ENCODE peak calls at places on chromosomes 5 and 9, in six cellular contexts. One of them, this sample, is unnamed.

GRCh38 chr5:134228624-134229023 is 2.8 kb upstream of the PPP2CA start:
- DNase-seq in neural progenitor cell: no peak
- DNase-seq in fibroblast of lung: no peak
- DNase-seq in lower lobe of right lung: no peak
- DNase-seq in progenitor cell of endocrine pancreas: no peak
- DNase-seq in AG04449: no peak
- DNase-seq in this sample: no peak

GRCh38 chr5:19270153-19270552 is 717.8 kb downstream of the CDH18 start:
- DNase-seq in neural progenitor cell: peak; percentile 27
- DNase-seq in fibroblast of lung: no peak
- DNase-seq in lower lobe of right lung: no peak
- DNase-seq in progenitor cell of endocrine pancreas: no peak
- DNase-seq in AG04449: no peak
- DNase-seq in this sample: peak; percentile 20

GRCh38 chr5:69024241-69024651 is 69.6 kb upstream of the SLC30A5 start:
- DNase-seq in neural progenitor cell: peak; percentile 67
- DNase-seq in fibroblast of lung: peak; percentile 19
- DNase-seq in lower lobe of right lung: no peak
- DNase-seq in progenitor cell of endocrine pancreas: no peak
- DNase-seq in AG04449: no peak
- DNase-seq in this sample: no peak

GRCh38 chr9:132703336-132703735 is 33.1 kb downstream of the GTF3C4 start:
- DNase-seq in neural progenitor cell: no peak
- DNase-seq in fibroblast of lung: peak; percentile 10
- DNase-seq in lower lobe of right lung: no peak
- DNase-seq in progenitor cell of endocrine pancreas: no peak
- DNase-seq in AG04449: no peak
- DNase-seq in this sample: no peak

GRCh38 chr9:129497837-129498450 is 123.0 kb downstream of the C9orf50 start:
- DNase-seq in neural progenitor cell: no peak
- DNase-seq in fibroblast of lung: no peak
- DNase-seq in lower lobe of right lung: no peak
- DNase-seq in progenitor cell of endocrine pancreas: no peak
- DNase-seq in AG04449: no peak
- DNase-seq in this sample: no peak

GRCh38 chr5:139342423-139342723 is 719 bp downstream of the PAIP2 start:
- DNase-seq in neural progenitor cell: no peak
- DNase-seq in fibroblast of lung: no peak
- DNase-seq in lower lobe of right lung: no peak
- DNase-seq in progenitor cell of endocrine pancreas: no peak
- DNase-seq in AG04449: no peak
- DNase-seq in this sample: no peak

GRCh38 chr5:76953551-76954382 is 922 bp downstream of the CRHBP start:
- DNase-seq in neural progenitor cell: peak; percentile 63
- DNase-seq in fibroblast of lung: peak; percentile 59
- DNase-seq in lower lobe of right lung: no peak
- DNase-seq in progenitor cell of endocrine pancreas: peak; percentile 30
- DNase-seq in AG04449: no peak
- DNase-seq in this sample: peak; percentile 63

GRCh38 chr5:54329731-54330709 is 19.6 kb upstream of the ARL15 start:
- DNase-seq in neural progenitor cell: no peak
- DNase-seq in fibroblast of lung: peak; percentile 99
- DNase-seq in lower lobe of right lung: no peak
- DNase-seq in progenitor cell of endocrine pancreas: no peak
- DNase-seq in AG04449: peak; percentile 93
- DNase-seq in this sample: no peak

GRCh38 chr5:82918311-82919031 is 158.7 kb downstream of the TMEM167A start:
- DNase-seq in neural progenitor cell: no peak
- DNase-seq in fibroblast of lung: no peak
- DNase-seq in lower lobe of right lung: no peak
- DNase-seq in progenitor cell of endocrine pancreas: no peak
- DNase-seq in AG04449: no peak
- DNase-seq in this sample: no peak

GRCh38 chr9:113219186-113219936 is 1.7 kb downstream of the FKBP15 start:
- DNase-seq in neural progenitor cell: no peak
- DNase-seq in fibroblast of lung: no peak
- DNase-seq in lower lobe of right lung: no peak
- DNase-seq in progenitor cell of endocrine pancreas: no peak
- DNase-seq in AG04449: no peak
- DNase-seq in this sample: no peak

GRCh38 chr5:107289030-107289714 is 381.6 kb downstream of the EFNA5 start:
- DNase-seq in neural progenitor cell: no peak
- DNase-seq in fibroblast of lung: no peak
- DNase-seq in lower lobe of right lung: no peak
- DNase-seq in progenitor cell of endocrine pancreas: no peak
- DNase-seq in AG04449: no peak
- DNase-seq in this sample: no peak

GRCh38 chr9:89505795-89506385 is 8.0 kb upstream of the SEMA4D start:
- DNase-seq in neural progenitor cell: peak; percentile 27
- DNase-seq in fibroblast of lung: peak; percentile 14
- DNase-seq in lower lobe of right lung: no peak
- DNase-seq in progenitor cell of endocrine pancreas: no peak
- DNase-seq in AG04449: no peak
- DNase-seq in this sample: no peak

GRCh38 chr9:125963932-125964331 is 216.8 kb downstream of the PBX3 start:
- DNase-seq in neural progenitor cell: no peak
- DNase-seq in fibroblast of lung: no peak
- DNase-seq in lower lobe of right lung: no peak
- DNase-seq in progenitor cell of endocrine pancreas: no peak
- DNase-seq in AG04449: no peak
- DNase-seq in this sample: no peak

GRCh38 chr9:131618071-131618479 is 72.8 kb downstream of the PRRT1B start:
- DNase-seq in neural progenitor cell: no peak
- DNase-seq in fibroblast of lung: no peak
- DNase-seq in lower lobe of right lung: no peak
- DNase-seq in progenitor cell of endocrine pancreas: no peak
- DNase-seq in AG04449: no peak
- DNase-seq in this sample: no peak

GRCh38 chr9:75552941-75553340 is 337.5 kb upstream of the PCSK5 start:
- DNase-seq in neural progenitor cell: no peak
- DNase-seq in fibroblast of lung: peak; percentile 38
- DNase-seq in lower lobe of right lung: no peak
- DNase-seq in progenitor cell of endocrine pancreas: no peak
- DNase-seq in AG04449: no peak
- DNase-seq in this sample: no peak

GRCh38 chr5:90047113-90047512 is 362.4 kb downstream of the CETN3 start:
- DNase-seq in neural progenitor cell: no peak
- DNase-seq in fibroblast of lung: no peak
- DNase-seq in lower lobe of right lung: no peak
- DNase-seq in progenitor cell of endocrine pancreas: no peak
- DNase-seq in AG04449: no peak
- DNase-seq in this sample: no peak

GRCh38 chr5:30039379-30039778 is 1154.1 kb upstream of the CDH6 start:
- DNase-seq in neural progenitor cell: no peak
- DNase-seq in fibroblast of lung: no peak
- DNase-seq in lower lobe of right lung: no peak
- DNase-seq in progenitor cell of endocrine pancreas: no peak
- DNase-seq in AG04449: no peak
- DNase-seq in this sample: no peak

GRCh38 chr5:30041291-30041690 is 1152.2 kb upstream of the CDH6 start:
- DNase-seq in neural progenitor cell: no peak
- DNase-seq in fibroblast of lung: no peak
- DNase-seq in lower lobe of right lung: no peak
- DNase-seq in progenitor cell of endocrine pancreas: no peak
- DNase-seq in AG04449: no peak
- DNase-seq in this sample: no peak

GRCh38 chr5:30042677-30043076 is 1150.8 kb upstream of the CDH6 start:
- DNase-seq in neural progenitor cell: no peak
- DNase-seq in fibroblast of lung: no peak
- DNase-seq in lower lobe of right lung: no peak
- DNase-seq in progenitor cell of endocrine pancreas: no peak
- DNase-seq in AG04449: no peak
- DNase-seq in this sample: no peak

GRCh38 chr5:30041831-30042385 is 1151.6 kb upstream of the CDH6 start:
- DNase-seq in neural progenitor cell: no peak
- DNase-seq in fibroblast of lung: no peak
- DNase-seq in lower lobe of right lung: no peak
- DNase-seq in progenitor cell of endocrine pancreas: no peak
- DNase-seq in AG04449: no peak
- DNase-seq in this sample: no peak

GRCh38 chr5:30040483-30041116 is 1152.9 kb upstream of the CDH6 start:
- DNase-seq in neural progenitor cell: peak; percentile 75
- DNase-seq in fibroblast of lung: peak; percentile 42
- DNase-seq in lower lobe of right lung: no peak
- DNase-seq in progenitor cell of endocrine pancreas: peak; percentile 46
- DNase-seq in AG04449: no peak
- DNase-seq in this sample: peak; percentile 64
- TF ChIP-seq CTCF in neural progenitor cell: peak; percentile 89
- TF ChIP-seq CTCF in fibroblast of lung: peak; percentile 42
- TF ChIP-seq CTCF in lower lobe of right lung: peak; percentile 46
- TF ChIP-seq CTCF in progenitor cell of endocrine pancreas: peak; percentile 81
- TF ChIP-seq CTCF in AG04449: peak; percentile 0
- TF ChIP-seq CTCF in this sample: peak; percentile 88

DNA sequence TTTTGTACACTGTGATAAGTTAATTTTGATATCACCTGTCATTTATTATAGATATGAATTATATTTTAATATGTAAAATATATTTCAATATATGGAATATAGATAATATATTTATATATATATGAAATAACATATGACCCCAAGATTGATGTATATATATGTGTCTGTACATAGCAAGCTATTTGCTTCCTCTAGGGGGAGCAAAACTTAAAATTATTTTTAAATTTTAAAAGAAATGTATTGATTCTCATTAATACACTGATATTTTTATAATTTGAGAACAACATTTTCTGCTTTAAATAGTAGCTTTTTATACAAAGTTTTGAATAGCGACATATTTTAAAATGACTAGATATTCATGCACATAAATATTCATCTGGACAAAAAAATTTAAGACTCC is 272.0 kb downstream of the DMRTA1 start:
- DNase-seq in neural progenitor cell: no peak
- DNase-seq in fibroblast of lung: no peak
- DNase-seq in lower lobe of right lung: no peak
- DNase-seq in progenitor cell of endocrine pancreas: no peak
- DNase-seq in AG04449: no peak
- DNase-seq in this sample: no peak
- TF ChIP-seq CTCF in neural progenitor cell: peak; percentile 44
- TF ChIP-seq CTCF in fibroblast of lung: peak; percentile 18
- TF ChIP-seq CTCF in lower lobe of right lung: no peak
- TF ChIP-seq CTCF in progenitor cell of endocrine pancreas: peak; percentile 53
- TF ChIP-seq CTCF in AG04449: no peak
- TF ChIP-seq CTCF in this sample: peak; percentile 54

GRCh38 chr5:179623001-179623905 is at the start of gene HNRNPH1:
- DNase-seq in neural progenitor cell: peak; percentile 98
- DNase-seq in fibroblast of lung: peak; percentile 96
- DNase-seq in lower lobe of right lung: peak; percentile 98
- DNase-seq in progenitor cell of endocrine pancreas: peak; percentile 97
- DNase-seq in AG04449: peak; percentile 87
- DNase-seq in this sample: peak; percentile 98
- TF ChIP-seq CTCF in neural progenitor cell: no peak
- TF ChIP-seq CTCF in fibroblast of lung: peak; percentile 3
- TF ChIP-seq CTCF in lower lobe of right lung: no peak
- TF ChIP-seq CTCF in progenitor cell of endocrine pancreas: no peak
- TF ChIP-seq CTCF in AG04449: no peak
- TF ChIP-seq CTCF in this sample: peak; percentile 34

GRCh38 chr5:4866817-4867216 is 273.3 kb upstream of the ADAMTS16 start:
- DNase-seq in neural progenitor cell: no peak
- DNase-seq in fibroblast of lung: no peak
- DNase-seq in lower lobe of right lung: no peak
- DNase-seq in progenitor cell of endocrine pancreas: no peak
- DNase-seq in AG04449: no peak
- DNase-seq in this sample: no peak

GRCh38 chr5:4866131-4866659 is 273.9 kb upstream of the ADAMTS16 start:
- DNase-seq in neural progenitor cell: no peak
- DNase-seq in fibroblast of lung: no peak
- DNase-seq in lower lobe of right lung: no peak
- DNase-seq in progenitor cell of endocrine pancreas: no peak
- DNase-seq in AG04449: no peak
- DNase-seq in this sample: no peak

GRCh38 chr5:4859489-4860211 is 280.5 kb upstream of the ADAMTS16 start:
- DNase-seq in neural progenitor cell: no peak
- DNase-seq in fibroblast of lung: no peak
- DNase-seq in lower lobe of right lung: no peak
- DNase-seq in progenitor cell of endocrine pancreas: no peak
- DNase-seq in AG04449: no peak
- DNase-seq in this sample: no peak

GRCh38 chr5:4857761-4858160 is 282.4 kb upstream of the ADAMTS16 start:
- DNase-seq in neural progenitor cell: no peak
- DNase-seq in fibroblast of lung: peak; percentile 56
- DNase-seq in lower lobe of right lung: no peak
- DNase-seq in progenitor cell of endocrine pancreas: no peak
- DNase-seq in AG04449: no peak
- DNase-seq in this sample: no peak

DNA sequence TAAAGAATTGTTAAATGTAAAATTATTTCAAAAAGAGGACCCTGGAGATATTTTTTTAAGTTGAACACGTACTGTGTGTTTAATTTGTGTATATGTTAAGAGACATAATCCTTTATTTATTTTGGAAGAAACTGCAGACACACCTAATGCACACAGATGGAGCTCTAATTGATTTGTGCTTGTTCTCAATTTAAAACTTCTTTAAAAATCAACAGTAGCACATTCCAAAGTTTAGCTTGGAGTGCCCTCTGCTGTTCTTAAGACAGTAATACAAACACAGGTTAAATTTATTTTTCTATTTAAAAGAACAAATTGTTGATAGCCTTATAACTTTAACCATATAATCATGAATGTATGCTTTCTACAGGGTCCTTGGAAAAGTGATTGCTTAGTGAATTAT is 277.6 kb upstream of the ADAMTS16 start:
- DNase-seq in neural progenitor cell: peak; percentile 64
- DNase-seq in fibroblast of lung: peak; percentile 49
- DNase-seq in lower lobe of right lung: no peak
- DNase-seq in progenitor cell of endocrine pancreas: no peak
- DNase-seq in AG04449: peak; percentile 0
- DNase-seq in this sample: no peak
- TF ChIP-seq CTCF in neural progenitor cell: peak; percentile 84
- TF ChIP-seq CTCF in fibroblast of lung: peak; percentile 49
- TF ChIP-seq CTCF in lower lobe of right lung: peak; percentile 44
- TF ChIP-seq CTCF in progenitor cell of endocrine pancreas: peak; percentile 83
- TF ChIP-seq CTCF in AG04449: peak; percentile 26
- TF ChIP-seq CTCF in this sample: peak; percentile 81

DNA sequence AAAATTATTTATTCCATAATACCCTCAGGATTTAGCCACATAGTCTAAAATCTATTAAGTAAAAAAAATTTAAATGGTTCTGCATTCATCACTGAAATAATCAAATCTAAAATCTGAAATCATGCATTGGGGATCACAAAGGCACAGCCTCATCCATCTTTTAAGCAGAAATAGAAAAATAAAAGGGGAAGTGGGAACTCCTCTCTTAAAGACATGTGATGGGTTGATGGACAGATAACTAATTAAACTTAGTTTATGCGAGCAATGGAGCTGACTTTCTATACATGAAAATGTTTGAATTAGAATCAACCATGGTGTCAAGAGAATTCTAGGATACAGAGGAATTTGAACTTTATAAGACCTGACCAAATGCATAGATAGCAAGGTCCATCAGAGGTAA is 170.5 kb downstream of the GABRB2 start:
- DNase-seq in neural progenitor cell: no peak
- DNase-seq in fibroblast of lung: no peak
- DNase-seq in lower lobe of right lung: no peak
- DNase-seq in progenitor cell of endocrine pancreas: no peak
- DNase-seq in AG04449: no peak
- DNase-seq in this sample: no peak
- TF ChIP-seq CTCF in neural progenitor cell: no peak
- TF ChIP-seq CTCF in fibroblast of lung: no peak
- TF ChIP-seq CTCF in lower lobe of right lung: no peak
- TF ChIP-seq CTCF in progenitor cell of endocrine pancreas: no peak
- TF ChIP-seq CTCF in AG04449: no peak
- TF ChIP-seq CTCF in this sample: no peak

GRCh38 chr9:115396071-115396529 is 278.1 kb upstream of the TNC start:
- DNase-seq in neural progenitor cell: no peak
- DNase-seq in fibroblast of lung: peak; percentile 70
- DNase-seq in lower lobe of right lung: no peak
- DNase-seq in progenitor cell of endocrine pancreas: no peak
- DNase-seq in AG04449: no peak
- DNase-seq in this sample: no peak
- TF ChIP-seq CTCF in neural progenitor cell: no peak
- TF ChIP-seq CTCF in fibroblast of lung: no peak
- TF ChIP-seq CTCF in lower lobe of right lung: no peak
- TF ChIP-seq CTCF in progenitor cell of endocrine pancreas: no peak
- TF ChIP-seq CTCF in AG04449: no peak
- TF ChIP-seq CTCF in this sample: no peak